ENCODE peak calls at places on chromosome 9, in ten cellular contexts. F, N, A, G, X, I, Z, W, R and Y are unnamed samples.

GRCh38 chr9:110532908-110533665 is 46.5 kb downstream of the SVEP1 start:
- DNase-seq in I (no peak), Z (no peak), F (no peak), G (no peak), X (no peak), W (no peak), N (peak; percentile 11), A (peak; percentile 88), R (no peak), Y (no peak)

GRCh38 chr9:83440641-83441040 is 97.6 kb downstream of the FRMD3 start:
- DNase-seq in G (no peak), I (no peak), X (no peak), W (no peak), N (no peak), R (no peak), F (no peak), A (no peak), Z (no peak), Y (no peak)

GRCh38 chr9:93809204-93809940 is 145.8 kb downstream of the BARX1 start:
- DNase-seq in G (peak; percentile 39), Z (no peak), R (no peak), I (no peak), F (no peak), X (no peak), N (no peak), A (no peak), W (no peak), Y (no peak)

GRCh38 chr9:89491688-89492087 is 6.2 kb downstream of the SEMA4D start:
- DNase-seq in G (no peak), R (no peak), I (no peak), F (no peak), W (no peak), N (no peak), X (no peak), Z (no peak), A (no peak), Y (no peak)

GRCh38 chr9:83981126-83981871 is 694 bp downstream of the RMI1 start:
- DNase-seq in I (no peak), A (peak; percentile 58), G (peak; percentile 60), Z (peak; percentile 33), X (peak; percentile 46), F (no peak), N (peak; percentile 63), R (no peak), W (no peak), Y (no peak)

GRCh38 chr9:84773023-84773422 is 103.5 kb downstream of the NTRK2 start:
- DNase-seq in I (no peak), A (no peak), G (no peak), Z (peak; percentile 40), N (peak; percentile 29), W (peak; percentile 30), F (no peak), X (peak; percentile 9), R (no peak), Y (no peak)

GRCh38 chr9:76353280-76353679 is 40.9 kb downstream of the RFK start:
- DNase-seq in W (no peak), F (no peak), I (no peak), R (no peak), X (no peak), A (no peak), Z (no peak), G (no peak), N (no peak), Y (no peak)

GRCh38 chr9:130276121-130276520 is 10.6 kb downstream of the HMCN2 start:
- DNase-seq in N (peak; percentile 27), F (no peak), W (no peak), G (no peak), Z (peak; percentile 67), A (peak; percentile 14), I (no peak), X (no peak), R (no peak), Y (no peak)

GRCh38 chr9:94533155-94533554 is 21.7 kb upstream of the PCAT7 start:
- DNase-seq in G (no peak), R (no peak), W (no peak), X (no peak), N (no peak), F (no peak), A (no peak), I (no peak), Z (no peak), Y (no peak)

GRCh38 chr9:107488400-107489143 is 997 bp downstream of the KLF4 start:
- DNase-seq in I (peak; percentile 72), R (peak; percentile 90), Z (peak; percentile 47), G (peak; percentile 82), A (peak; percentile 73), F (no peak), X (peak; percentile 64), W (peak; percentile 67), N (peak; percentile 72), Y (peak; percentile 66)

GRCh38 chr9:93659044-93659836 is 82.9 kb downstream of the PHF2 start:
- DNase-seq in A (no peak), Z (no peak), I (no peak), W (no peak), N (no peak), G (no peak), R (peak; percentile 24), F (no peak), X (no peak), Y (peak; percentile 41)

GRCh38 chr9:115882911-115883310 is 270.7 kb upstream of the PAPPA start:
- DNase-seq in I (no peak), R (no peak), W (peak; percentile 18), X (peak; percentile 78), A (peak; percentile 38), Z (no peak), N (peak; percentile 89), G (no peak), F (no peak), Y (no peak)

GRCh38 chr9:138103824-138104206 is 226.2 kb downstream of the CACNA1B start:
- DNase-seq in Z (no peak), W (no peak), I (no peak), X (no peak), G (peak; percentile 35), F (no peak), R (no peak), N (no peak), A (no peak), Y (peak; percentile 51)

GRCh38 chr9:96567203-96567700 is 52.4 kb downstream of the CDC14B start:
- DNase-seq in N (peak; percentile 43), W (no peak), X (peak; percentile 28), R (no peak), Z (no peak), A (peak; percentile 28), I (no peak), F (no peak), G (no peak), Y (no peak)

GRCh38 chr9:72029986-72030385 is 30.4 kb downstream of the C9orf57 start:
- DNase-seq in X (no peak), W (no peak), Z (no peak), A (no peak), I (no peak), G (no peak), R (no peak), N (no peak), F (no peak), Y (no peak)

GRCh38 chr9:72025956-72026355 is 34.5 kb downstream of the C9orf57 start:
- DNase-seq in N (peak; percentile 61), W (no peak), R (no peak), I (no peak), F (no peak), G (no peak), A (peak; percentile 48), X (no peak), Z (no peak), Y (no peak)

GRCh38 chr9:72030762-72031161 is 29.7 kb downstream of the C9orf57 start:
- DNase-seq in Z (no peak), W (no peak), R (no peak), F (no peak), N (no peak), X (no peak), A (no peak), G (no peak), I (no peak), Y (no peak)
- H3K4me3 ChIP-seq in Z (no peak overlapping the region), W (no peak overlapping the region), R (no peak overlapping the region), F (no peak overlapping the region), N (no peak overlapping the region), X (no peak overlapping the region), A (no peak overlapping the region), G (peak overlapping the region; percentile 14), I (no peak overlapping the region), Y (no peak overlapping the region)

DNA sequence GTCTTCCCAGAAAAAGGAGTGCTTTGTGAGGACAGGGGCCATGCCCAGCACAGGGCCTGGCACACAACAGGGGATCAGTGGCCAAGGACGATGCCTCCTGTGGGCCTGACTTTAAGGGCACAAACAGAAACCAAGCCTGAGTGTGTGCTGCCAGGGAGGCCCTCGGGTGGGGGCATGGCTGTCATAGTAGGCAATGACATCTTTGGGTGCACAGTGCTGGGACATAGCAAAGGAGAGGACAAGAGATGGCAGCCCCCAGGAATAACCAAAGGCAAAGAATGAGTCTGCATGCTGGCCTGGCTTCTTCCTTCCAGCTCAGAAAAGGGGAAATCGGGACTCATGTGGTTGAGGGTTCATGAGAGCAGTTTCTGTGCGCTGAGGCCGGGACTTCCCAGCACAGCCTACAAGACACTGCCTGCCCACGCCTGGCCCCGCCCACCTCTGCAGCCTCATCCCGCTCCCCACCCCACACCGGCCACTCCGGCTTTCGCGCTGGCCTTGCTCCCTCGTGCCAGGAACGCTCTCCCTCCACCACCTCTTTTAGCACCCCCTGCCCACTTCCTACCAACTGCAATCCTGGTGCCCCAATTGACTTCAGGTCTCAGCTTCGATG is 13.8 kb upstream of the LHX2 start:
- DNase-seq in F (peak; percentile 61), A (peak; percentile 16), G (peak; percentile 73), W (no peak), R (peak; percentile 87), N (no peak), Z (peak; percentile 16), X (peak; percentile 13), I (no peak), Y (no peak)
- H3K4me3 ChIP-seq in F (no peak overlapping the region), A (no peak overlapping the region), G (no peak overlapping the region), W (no peak overlapping the region), R (no peak overlapping the region), N (no peak overlapping the region), Z (no peak overlapping the region), X (no peak overlapping the region), I (no peak overlapping the region), Y (no peak overlapping the region)

DNA sequence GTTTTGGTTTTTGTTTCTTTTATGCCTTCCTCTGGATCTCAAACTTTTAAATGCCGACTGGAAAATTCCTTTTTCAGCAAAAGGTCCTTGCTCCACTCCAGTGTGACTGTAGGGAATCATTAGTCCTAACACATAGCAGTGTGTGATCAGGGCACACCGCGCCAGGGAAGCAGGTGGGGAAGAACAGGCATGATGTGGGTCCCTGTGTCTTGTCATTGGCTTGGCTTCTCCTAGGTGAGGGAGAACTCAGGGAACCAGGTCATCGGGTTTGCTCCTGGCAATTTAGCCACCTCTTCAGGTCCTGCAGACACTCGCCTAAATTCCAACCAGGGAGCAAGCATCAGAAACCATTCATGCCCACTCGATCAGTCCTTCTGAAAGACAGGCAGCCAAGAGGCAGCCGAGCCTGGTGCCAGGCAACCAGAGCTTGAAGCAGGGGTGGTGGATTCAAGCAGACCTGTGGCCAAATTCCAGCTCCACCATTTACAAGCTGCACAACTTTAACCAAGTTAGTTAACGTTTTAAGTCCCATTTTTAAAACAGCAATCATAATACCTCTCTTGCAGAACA is 514.2 kb downstream of the BNC2 start:
- DNase-seq in F (no peak), W (no peak), I (no peak), G (no peak), Z (no peak), X (no peak), N (no peak), R (no peak), A (no peak), Y (no peak)
- H3K4me3 ChIP-seq in F (no peak overlapping the region), W (no peak overlapping the region), I (no peak overlapping the region), G (no peak overlapping the region), Z (no peak overlapping the region), X (no peak overlapping the region), N (no peak overlapping the region), R (no peak overlapping the region), A (no peak overlapping the region), Y (no peak overlapping the region)

GRCh38 chr9:126327016-126327749 is 554 bp downstream of the MVB12B start:
- DNase-seq in R (peak; percentile 46), W (no peak), Z (no peak), I (peak; percentile 20), F (no peak), A (no peak), N (no peak), G (peak; percentile 72), X (no peak), Y (no peak)
- H3K4me3 ChIP-seq in R (peak overlapping the region; percentile 79), W (peak overlapping the region; percentile 68), Z (peak overlapping the region; percentile 64), I (peak overlapping the region; percentile 66), F (no peak overlapping the region), A (peak overlapping the region; percentile 48), N (peak overlapping the region; percentile 59), G (peak overlapping the region; percentile 68), X (peak overlapping the region; percentile 55), Y (peak overlapping the region; percentile 64)